ENCODE peak calls at places on chromosomes 13 and 19, in seven cellular contexts. Y is astrocyte, X is upper lobe of right lung, N is kidney, M is progenitor cell of endocrine pancreas, P is AG04449, B is SK-N-SH. U is an unnamed sample.

GRCh38 chr19:18507021-18507726 is 14.7 kb downstream of the ELL start:
- DNase-seq in Y (no peak), X (no peak), N (no peak), M (no peak), P (no peak), B (peak; percentile 57), U (no peak)

GRCh38 chr19:28586501-28586900 is 626.5 kb downstream of the UQCRFS1 start:
- DNase-seq in Y (no peak), X (no peak), N (no peak), M (no peak), P (no peak), B (no peak), U (no peak)

GRCh38 chr19:47176627-47177090 is 46.0 kb downstream of the SAE1 start:
- DNase-seq in Y (peak; percentile 96), X (no peak), N (no peak), M (no peak), P (peak; percentile 93), B (no peak), U (peak; percentile 62)

GRCh38 chr19:3653865-3654513 is 27.4 kb upstream of the CACTIN start:
- DNase-seq in Y (no peak), X (no peak), N (no peak), M (no peak), P (no peak), B (no peak), U (peak; percentile 55)

GRCh38 chr13:112892759-112893569 is 76.0 kb upstream of the MCF2L start:
- DNase-seq in Y (no peak), X (no peak), N (peak; percentile 93), M (peak; percentile 46), P (no peak), B (no peak), U (no peak)

GRCh38 chr13:44434441-44435141 is 61.0 kb downstream of the SERP2 start:
- DNase-seq in Y (no peak), X (no peak), N (peak; percentile 80), M (no peak), P (no peak), B (no peak), U (no peak)

GRCh38 chr19:46714523-46715106 is 2.3 kb downstream of the PRKD2 start:
- DNase-seq in Y (no peak), X (no peak), N (no peak), M (no peak), P (no peak), B (no peak), U (peak; percentile 84)

GRCh38 chr13:19158006-19158405 is 23.6 kb downstream of the TUBA3C start:
- DNase-seq in Y (no peak), X (peak; percentile 40), N (peak; percentile 15), M (no peak), P (no peak), B (no peak), U (no peak)

GRCh38 chr13:109156181-109156935 is 526.9 kb downstream of the MYO16 start:
- DNase-seq in Y (peak; percentile 92), X (peak; percentile 66), N (no peak), M (no peak), P (peak; percentile 45), B (no peak), U (no peak)

GRCh38 chr13:74929436-74929835 is 552.5 kb downstream of the TBC1D4 start:
- DNase-seq in Y (no peak), X (no peak), N (no peak), M (no peak), P (no peak), B (no peak), U (no peak)

GRCh38 chr13:39765801-39766463 is 110.5 kb downstream of the COG6 start:
- DNase-seq in Y (peak; percentile 29), X (no peak), N (peak; percentile 66), M (no peak), P (no peak), B (peak; percentile 42), U (peak; percentile 52)

GRCh38 chr19:2039082-2039958 is 11.7 kb downstream of the MKNK2 start:
- DNase-seq in Y (no peak), X (peak; percentile 64), N (peak; percentile 81), M (no peak), P (no peak), B (no peak), U (no peak)

GRCh38 chr13:27379694-27380596 is 44.5 kb upstream of the GTF3A start:
- DNase-seq in Y (no peak), X (no peak), N (no peak), M (peak; percentile 74), P (no peak), B (peak; percentile 69), U (peak; percentile 80)

GRCh38 chr19:4374451-4375163 is 25.7 kb downstream of the SH3GL1 start:
- DNase-seq in Y (peak; percentile 77), X (peak; percentile 83), N (peak; percentile 94), M (no peak), P (no peak), B (no peak), U (no peak)

GRCh38 chr13:112711528-112712265 is 21.9 kb downstream of the ATP11A start:
- DNase-seq in Y (peak; percentile 97), X (peak; percentile 86), N (peak; percentile 92), M (peak; percentile 44), P (peak; percentile 84), B (no peak), U (peak; percentile 46)

GRCh38 chr13:65063753-65064152 is 2166.4 kb downstream of the PCDH9 start:
- DNase-seq in Y (peak; percentile 67), X (no peak), N (no peak), M (no peak), P (peak; percentile 31), B (no peak), U (no peak)

GRCh38 chr13:102226591-102226990 is 175.3 kb downstream of the FGF14 start:
- DNase-seq in Y (no peak), X (no peak), N (no peak), M (no peak), P (no peak), B (no peak), U (no peak)

GRCh38 chr13:48437381-48437780 is 24.5 kb upstream of the LPAR6 start:
- DNase-seq in Y (peak; percentile 62), X (no peak), N (peak; percentile 82), M (no peak), P (no peak), B (no peak), U (no peak)

GRCh38 chr13:50627111-50627510 is 216.4 kb downstream of the DLEU7 start:
- DNase-seq in Y (no peak), X (no peak), N (no peak), M (no peak), P (no peak), B (no peak), U (no peak)

GRCh38 chr13:51297556-51297955 is 41.9 kb upstream of the SERPINE3 start:
- DNase-seq in Y (no peak), X (no peak), N (no peak), M (no peak), P (no peak), B (no peak), U (no peak)

GRCh38 chr13:103067751-103068563 is 1.7 kb upstream of the SLC10A2 start:
- DNase-seq in Y (no peak), X (no peak), N (no peak), M (no peak), P (no peak), B (no peak), U (no peak)

GRCh38 chr13:86020350-86021002 is 221.3 kb upstream of the SLITRK6 start:
- DNase-seq in Y (peak; percentile 65), X (no peak), N (no peak), M (no peak), P (no peak), B (peak; percentile 2), U (no peak)

GRCh38 chr19:1590641-1591397 is 1.8 kb downstream of the MBD3 start:
- DNase-seq in Y (no peak), X (no peak), N (no peak), M (no peak), P (no peak), B (peak; percentile 74), U (peak; percentile 63)

GRCh38 chr19:1252221-1252817 is 3.9 kb downstream of the MIDN start:
- DNase-seq in Y (peak; percentile 93), X (peak; percentile 96), N (peak; percentile 98), M (no peak), P (no peak), B (peak; percentile 55), U (peak; percentile 91)

GRCh38 chr19:4694211-4694987 is 24.3 kb upstream of the MYDGF start:
- DNase-seq in Y (peak; percentile 97), X (no peak), N (no peak), M (no peak), P (peak; percentile 60), B (no peak), U (no peak)

GRCh38 chr13:34849406-34849805 is 92.7 kb upstream of the NBEA start:
- DNase-seq in Y (no peak), X (no peak), N (no peak), M (no peak), P (no peak), B (no peak), U (no peak)
- TF ChIP-seq CTCF in Y (no peak), X (no peak), N (no peak), M (no peak), P (no peak), B (no peak), U (no peak)

GRCh38 chr19:39384839-39385568 is 5.9 kb downstream of the PAF1 start:
- DNase-seq in Y (no peak), X (no peak), N (no peak), M (no peak), P (no peak), B (no peak), U (no peak)
- TF ChIP-seq CTCF in Y (no peak), X (no peak), N (no peak), M (no peak), P (no peak), B (no peak), U (no peak)

GRCh38 chr19:35542209-35542608 is 3.2 kb upstream of the TMEM147 start:
- DNase-seq in Y (no peak), X (no peak), N (peak; percentile 63), M (no peak), P (no peak), B (no peak), U (no peak)

GRCh38 chr19:35539850-35540249 is 5.6 kb upstream of the TMEM147 start:
- DNase-seq in Y (no peak), X (no peak), N (peak; percentile 67), M (no peak), P (no peak), B (no peak), U (no peak)

GRCh38 chr19:35540356-35540927 is 5.0 kb upstream of the TMEM147 start:
- DNase-seq in Y (no peak), X (no peak), N (no peak), M (no peak), P (no peak), B (no peak), U (no peak)

GRCh38 chr19:35543280-35544109 is 1.9 kb upstream of the TMEM147 start:
- DNase-seq in Y (no peak), X (no peak), N (peak; percentile 70), M (no peak), P (no peak), B (no peak), U (no peak)

DNA sequence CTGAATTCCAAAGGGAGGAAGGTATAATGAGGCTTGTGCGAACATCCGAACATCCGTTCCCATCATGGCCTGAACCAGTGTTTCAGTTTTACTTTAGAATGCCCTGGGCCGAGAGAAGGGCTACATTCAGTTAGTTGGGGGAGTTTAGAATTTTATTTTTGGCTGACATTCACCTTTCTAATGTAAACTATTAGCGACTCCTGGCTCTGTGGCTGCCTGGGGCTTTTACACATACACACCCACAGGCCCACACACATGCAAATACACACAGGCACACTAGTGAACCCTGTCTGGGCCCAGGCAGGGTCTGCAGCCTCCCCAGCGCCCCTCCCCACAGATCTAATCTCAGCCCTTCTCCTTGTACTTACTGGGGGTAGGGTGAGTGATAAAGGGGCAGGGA is 6.1 kb downstream of the GAPDHS start:
- DNase-seq in Y (no peak), X (no peak), N (no peak), M (no peak), P (no peak), B (no peak), U (no peak)
- TF ChIP-seq CTCF in Y (no peak), X (no peak), N (no peak), M (no peak), P (no peak), B (no peak), U (no peak)

GRCh38 chr19:38974599-38975213 is 836 bp downstream of the FBXO17 start:
- DNase-seq in Y (no peak), X (no peak), N (no peak), M (no peak), P (no peak), B (peak; percentile 34), U (no peak)
- TF ChIP-seq CTCF in Y (no peak), X (peak; percentile 6), N (no peak), M (no peak), P (no peak), B (no peak), U (no peak)

U was measured in activated CD8-positive, alpha-beta T cell treated with anti-CD3 and anti-CD28 coated beads for 36 hours.